ENCODE peak calls at places on chromosomes 11 and 22, in four cellular contexts. One of them, this sample, is unnamed. For H3K9me3, the result is how much of the 10 kb centered on the place peaks cover.

GRCh38 chr11:117817213-117818035 is 7.1 kb downstream of the FXYD2 start:
- DNase-seq in CD4-positive, alpha-beta T cell: peak
- DNase-seq in IMR-90: peak
- DNase-seq in PC-3: peak
- DNase-seq in this sample: peak

GRCh38 chr22:39308614-39309363 is 10.6 kb downstream of the RPL3 start:
- DNase-seq in CD4-positive, alpha-beta T cell: no peak
- DNase-seq in IMR-90: peak
- DNase-seq in PC-3: peak
- DNase-seq in this sample: no peak

GRCh38 chr11:26228778-26229177 is 103.2 kb upstream of the ANO3 start:
- DNase-seq in PC-3: peak
- DNase-seq in IMR-90: peak
- DNase-seq in CD4-positive, alpha-beta T cell: no peak
- DNase-seq in this sample: no peak

GRCh38 chr11:72227316-72228228 is 3.0 kb downstream of the INPPL1 start:
- DNase-seq in CD4-positive, alpha-beta T cell: no peak
- DNase-seq in IMR-90: peak
- DNase-seq in PC-3: peak
- DNase-seq in this sample: no peak

GRCh38 chr11:119422505-119423416 is at the start of gene THY1:
- DNase-seq in PC-3: no peak
- DNase-seq in IMR-90: peak
- DNase-seq in CD4-positive, alpha-beta T cell: no peak
- DNase-seq in this sample: no peak

GRCh38 chr11:33375688-33376311 is 118.6 kb downstream of the HIPK3 start:
- DNase-seq in PC-3: peak
- DNase-seq in IMR-90: peak
- DNase-seq in CD4-positive, alpha-beta T cell: no peak
- DNase-seq in this sample: no peak

GRCh38 chr11:1050581-1051355 is 14.2 kb upstream of the MUC6 start:
- DNase-seq in PC-3: peak
- DNase-seq in IMR-90: peak
- DNase-seq in CD4-positive, alpha-beta T cell: peak
- DNase-seq in this sample: peak

GRCh38 chr11:19680824-19681368 is 31.7 kb upstream of the NAV2 start:
- DNase-seq in CD4-positive, alpha-beta T cell: no peak
- DNase-seq in PC-3: peak
- DNase-seq in IMR-90: peak
- DNase-seq in this sample: no peak

GRCh38 chr11:103055174-103055890 is 36.6 kb downstream of the DCUN1D5 start:
- DNase-seq in CD4-positive, alpha-beta T cell: no peak
- DNase-seq in IMR-90: peak
- DNase-seq in PC-3: peak
- DNase-seq in this sample: no peak

GRCh38 chr11:121582296-121582695 is 129.5 kb upstream of the SORL1-AS1 start:
- DNase-seq in CD4-positive, alpha-beta T cell: no peak
- DNase-seq in IMR-90: no peak
- DNase-seq in PC-3: no peak
- DNase-seq in this sample: no peak

GRCh38 chr11:121048464-121049233 is 24.7 kb downstream of the TBCEL start:
- DNase-seq in IMR-90: peak
- DNase-seq in CD4-positive, alpha-beta T cell: no peak
- DNase-seq in PC-3: peak
- DNase-seq in this sample: no peak

GRCh38 chr22:29707471-29707870 is 12.3 kb upstream of the CABP7 start:
- DNase-seq in CD4-positive, alpha-beta T cell: no peak
- DNase-seq in PC-3: no peak
- DNase-seq in IMR-90: no peak
- DNase-seq in this sample: no peak

GRCh38 chr11:90476442-90477007 is 253.7 kb upstream of the CHORDC1 start:
- DNase-seq in PC-3: peak
- DNase-seq in CD4-positive, alpha-beta T cell: no peak
- DNase-seq in IMR-90: peak
- DNase-seq in this sample: no peak

GRCh38 chr11:66861774-66862558 is 5.1 kb downstream of the LRFN4 start:
- DNase-seq in PC-3: no peak
- DNase-seq in CD4-positive, alpha-beta T cell: no peak
- DNase-seq in IMR-90: no peak
- DNase-seq in this sample: no peak

GRCh38 chr11:69721745-69722144 is 17.9 kb upstream of the FGF19 start:
- DNase-seq in PC-3: peak
- DNase-seq in CD4-positive, alpha-beta T cell: no peak
- DNase-seq in IMR-90: no peak
- DNase-seq in this sample: no peak

GRCh38 chr11:62665630-62666258 is 632 bp downstream of the CSKMT start:
- DNase-seq in IMR-90: peak
- DNase-seq in PC-3: no peak
- DNase-seq in CD4-positive, alpha-beta T cell: peak
- DNase-seq in this sample: peak

GRCh38 chr11:10498426-10499250 is 42.3 kb downstream of the RNF141 start:
- DNase-seq in PC-3: no peak
- DNase-seq in IMR-90: no peak
- DNase-seq in CD4-positive, alpha-beta T cell: no peak
- DNase-seq in this sample: no peak

GRCh38 chr11:31422703-31423102 is 53.0 kb downstream of the DNAJC24 start:
- DNase-seq in CD4-positive, alpha-beta T cell: no peak
- DNase-seq in PC-3: no peak
- DNase-seq in IMR-90: no peak
- DNase-seq in this sample: no peak

GRCh38 chr11:61567286-61568061 is 13.4 kb downstream of the SYT7 start:
- DNase-seq in IMR-90: peak
- DNase-seq in CD4-positive, alpha-beta T cell: peak
- DNase-seq in PC-3: peak
- DNase-seq in this sample: peak

GRCh38 chr11:13462311-13462927 is 603 bp downstream of the BTBD10 start:
- DNase-seq in IMR-90: peak
- DNase-seq in PC-3: peak
- DNase-seq in CD4-positive, alpha-beta T cell: peak
- DNase-seq in this sample: peak

GRCh38 chr11:77661670-77662069 is 24.1 kb upstream of the CLNS1A start:
- DNase-seq in IMR-90: no peak
- DNase-seq in PC-3: no peak
- DNase-seq in CD4-positive, alpha-beta T cell: no peak
- DNase-seq in this sample: no peak

GRCh38 chr11:99988105-99988907 is 698.8 kb upstream of the ARHGAP42 start:
- DNase-seq in CD4-positive, alpha-beta T cell: no peak
- DNase-seq in IMR-90: no peak
- DNase-seq in PC-3: no peak
- DNase-seq in this sample: no peak

GRCh38 chr11:30206249-30206996 is 24.4 kb upstream of the FSHB start:
- DNase-seq in CD4-positive, alpha-beta T cell: no peak
- DNase-seq in PC-3: no peak
- DNase-seq in IMR-90: no peak
- DNase-seq in this sample: no peak

GRCh38 chr11:119460582-119460981 is 37.6 kb upstream of the THY1 start:
- DNase-seq in PC-3: no peak
- DNase-seq in IMR-90: peak
- DNase-seq in CD4-positive, alpha-beta T cell: no peak
- DNase-seq in this sample: no peak

GRCh38 chr11:65251476-65251875 is 10.3 kb upstream of the POLA2 start:
- DNase-seq in IMR-90: peak
- DNase-seq in CD4-positive, alpha-beta T cell: no peak
- DNase-seq in PC-3: peak
- DNase-seq in this sample: no peak

GRCh38 chr11:116533186-116533825 is 239.5 kb downstream of the BUD13 start:
- DNase-seq in IMR-90: no peak
- DNase-seq in CD4-positive, alpha-beta T cell: no peak
- DNase-seq in PC-3: no peak
- DNase-seq in this sample: no peak

GRCh38 chr22:44091021-44091721 is 67.1 kb downstream of the PARVB start:
- DNase-seq in CD4-positive, alpha-beta T cell: no peak
- DNase-seq in PC-3: peak
- DNase-seq in IMR-90: no peak
- DNase-seq in this sample: no peak

GRCh38 chr11:131652231-131652630 is 281.8 kb downstream of the NTM start:
- DNase-seq in PC-3: no peak
- DNase-seq in CD4-positive, alpha-beta T cell: no peak
- DNase-seq in IMR-90: no peak
- DNase-seq in this sample: no peak

GRCh38 chr22:24819941-24820461 is 14.0 kb downstream of the SGSM1 start:
- DNase-seq in IMR-90: no peak
- DNase-seq in CD4-positive, alpha-beta T cell: no peak
- DNase-seq in PC-3: peak
- DNase-seq in this sample: no peak

GRCh38 chr11:65427691-65428577 is 5.3 kb downstream of the NEAT1 start:
- DNase-seq in IMR-90: peak
- DNase-seq in CD4-positive, alpha-beta T cell: no peak
- DNase-seq in PC-3: peak
- DNase-seq in this sample: no peak

GRCh38 chr22:37604875-37605274 is 3.8 kb upstream of the GGA1 start:
- DNase-seq in IMR-90: no peak
- DNase-seq in CD4-positive, alpha-beta T cell: peak
- DNase-seq in PC-3: no peak
- DNase-seq in this sample: peak

GRCh38 chr11:104926771-104927470 is 28.7 kb upstream of the CASP12 start:
- DNase-seq in IMR-90: no peak
- DNase-seq in PC-3: peak
- DNase-seq in CD4-positive, alpha-beta T cell: no peak
- DNase-seq in this sample: no peak

GRCh38 chr11:76626921-76627391 is 43.6 kb downstream of the LRRC32 start:
- DNase-seq in CD4-positive, alpha-beta T cell: no peak
- DNase-seq in IMR-90: peak
- DNase-seq in PC-3: peak
- DNase-seq in this sample: no peak

GRCh38 chr11:132217856-132218255 is 847.4 kb downstream of the NTM start:
- DNase-seq in PC-3: no peak
- DNase-seq in IMR-90: no peak
- DNase-seq in CD4-positive, alpha-beta T cell: no peak
- DNase-seq in this sample: no peak

GRCh38 chr22:22048981-22049531 is 66.5 kb upstream of the TOP3B start:
- DNase-seq in PC-3: no peak
- DNase-seq in CD4-positive, alpha-beta T cell: no peak
- DNase-seq in IMR-90: no peak
- DNase-seq in this sample: no peak

GRCh38 chr11:9550209-9550628 is 23.3 kb upstream of the WEE1 start:
- DNase-seq in PC-3: no peak
- DNase-seq in CD4-positive, alpha-beta T cell: no peak
- DNase-seq in IMR-90: no peak
- DNase-seq in this sample: no peak

DNA sequence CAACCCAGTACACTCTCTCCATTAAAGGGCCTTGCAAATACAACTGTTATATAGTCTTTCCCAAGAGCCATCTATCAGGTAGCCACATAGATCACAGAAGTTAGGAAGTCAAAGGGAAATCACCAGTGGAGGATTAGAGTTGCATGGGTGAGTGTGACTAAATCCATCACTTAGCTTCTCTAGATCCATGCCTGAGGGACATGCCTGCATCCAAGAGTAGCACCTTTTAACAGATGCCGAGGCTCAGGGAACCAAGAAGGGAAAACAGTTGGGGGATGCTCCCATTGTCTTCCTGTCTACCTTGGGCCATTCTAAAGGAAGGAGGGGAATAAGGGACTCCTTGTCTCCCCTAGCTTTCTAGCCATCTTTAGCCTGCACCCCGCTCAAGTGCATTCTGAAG is 77.9 kb downstream of the XRRA1 start:
- DNase-seq in PC-3: no peak
- DNase-seq in CD4-positive, alpha-beta T cell: no peak
- DNase-seq in IMR-90: no peak
- DNase-seq in this sample: no peak
- H3K9me3 ChIP-seq in PC-3: under half
- H3K9me3 ChIP-seq in CD4-positive, alpha-beta T cell: half or more
- H3K9me3 ChIP-seq in IMR-90: under half
- H3K9me3 ChIP-seq in this sample: under half

GRCh38 chr11:97247601-97248000 is 857.8 kb downstream of the JRKL start:
- DNase-seq in PC-3: no peak
- DNase-seq in IMR-90: no peak
- DNase-seq in CD4-positive, alpha-beta T cell: no peak
- DNase-seq in this sample: no peak
- H3K9me3 ChIP-seq in PC-3: under half
- H3K9me3 ChIP-seq in IMR-90: under half
- H3K9me3 ChIP-seq in CD4-positive, alpha-beta T cell: under half
- H3K9me3 ChIP-seq in this sample: under half

GRCh38 chr22:47547881-47548630 is 785.6 kb downstream of the TBC1D22A start:
- DNase-seq in PC-3: no peak
- DNase-seq in CD4-positive, alpha-beta T cell: no peak
- DNase-seq in IMR-90: no peak
- DNase-seq in this sample: no peak
- H3K9me3 ChIP-seq in PC-3: under half
- H3K9me3 ChIP-seq in CD4-positive, alpha-beta T cell: under half
- H3K9me3 ChIP-seq in IMR-90: under half
- H3K9me3 ChIP-seq in this sample: under half

GRCh38 chr22:48957311-48957986 is 870.2 kb downstream of the BRD1 start:
- DNase-seq in PC-3: no peak
- DNase-seq in IMR-90: no peak
- DNase-seq in CD4-positive, alpha-beta T cell: no peak
- DNase-seq in this sample: no peak
- H3K9me3 ChIP-seq in PC-3: under half
- H3K9me3 ChIP-seq in IMR-90: half or more
- H3K9me3 ChIP-seq in CD4-positive, alpha-beta T cell: under half
- H3K9me3 ChIP-seq in this sample: under half

DNA sequence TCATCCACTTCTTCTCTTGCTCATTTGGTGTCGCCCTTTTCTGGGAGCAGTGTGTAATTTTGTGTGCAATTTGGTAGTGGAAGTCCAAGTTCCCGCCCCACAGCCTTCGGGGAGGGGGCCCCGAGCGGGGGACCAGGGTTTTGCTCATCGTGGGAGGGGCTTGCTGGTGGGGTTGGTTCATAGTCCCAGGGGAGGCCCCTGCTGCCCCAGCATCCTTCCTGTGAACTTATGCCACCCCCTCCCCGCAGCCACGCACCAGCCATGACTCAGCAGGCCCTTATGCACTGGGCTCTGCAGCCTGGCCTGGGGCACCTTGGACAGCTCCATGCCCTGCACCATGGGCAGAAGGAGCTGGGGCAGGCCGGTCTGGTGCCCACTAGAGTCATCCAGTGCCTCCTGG is 1183.6 kb downstream of the BRD1 start:
- DNase-seq in CD4-positive, alpha-beta T cell: no peak
- DNase-seq in PC-3: no peak
- DNase-seq in IMR-90: no peak
- DNase-seq in this sample: no peak
- H3K9me3 ChIP-seq in CD4-positive, alpha-beta T cell: under half
- H3K9me3 ChIP-seq in PC-3: under half
- H3K9me3 ChIP-seq in IMR-90: half or more
- H3K9me3 ChIP-seq in this sample: under half